ENCODE peak calls at places on chromosomes 11 and 22, in five cellular contexts. Z is body of pancreas, H is GM23338, M is lung, C is foreskin fibroblast. N is an unnamed sample.

GRCh38 chr11:126328444-126328843 is 24.6 kb downstream of the DCPS start:
- DNase-seq in Z (no peak), M (no peak), C (no peak), H (no peak), N (no peak)

GRCh38 chr11:31375866-31376265 is 6.2 kb downstream of the DNAJC24 start:
- DNase-seq in C (no peak), M (no peak), H (no peak), Z (no peak), N (no peak)

GRCh38 chr11:123390146-123390545 is 39.9 kb upstream of the GRAMD1B start:
- DNase-seq in C (no peak), Z (no peak), M (no peak), H (no peak), N (no peak)

GRCh38 chr11:126011220-126011619 is 51.4 kb downstream of the CDON start:
- DNase-seq in Z (no peak), C (no peak), M (no peak), H (no peak), N (no peak)

GRCh38 chr11:61362542-61362875 is 335 bp downstream of the TMEM138 start:
- DNase-seq in Z (peak), C (peak), H (peak), M (no peak), N (peak)

GRCh38 chr11:32101791-32102190 is 10.9 kb downstream of the RCN1 start:
- DNase-seq in C (no peak), Z (no peak), H (no peak), M (no peak), N (no peak)

GRCh38 chr11:118232659-118233058 is 7.8 kb upstream of the JAML start:
- DNase-seq in H (no peak), Z (no peak), C (no peak), M (no peak), N (no peak)

GRCh38 chr11:64284962-64285884 is at the start of gene GPR137:
- DNase-seq in Z (peak), C (peak), H (peak), M (peak), N (peak)

GRCh38 chr11:118913411-118914125 is 12.2 kb downstream of the BCL9L start:
- DNase-seq in H (no peak), Z (peak), C (no peak), M (no peak), N (no peak)

GRCh38 chr11:6321961-6322362 is 1.7 kb upstream of the CAVIN3 start:
- DNase-seq in C (peak), M (no peak), Z (no peak), H (peak), N (peak)

GRCh38 chr11:67120456-67120855 is 1.4 kb downstream of the KDM2A start:
- DNase-seq in M (no peak), C (no peak), H (no peak), Z (no peak), N (no peak)

GRCh38 chr11:1356007-1356435 is 33.7 kb upstream of the BRSK2 start:
- DNase-seq in M (no peak), H (no peak), C (no peak), Z (no peak), N (no peak)

GRCh38 chr11:46738887-46739286 is 19.9 kb downstream of the F2 start:
- DNase-seq in Z (no peak), H (peak), C (no peak), M (no peak), N (no peak)
- TF ChIP-seq CTCF in Z (no peak), H (no peak), C (no peak), M (no peak), N (no peak)

GRCh38 chr11:72583616-72584292 is 90.5 kb downstream of the PDE2A start:
- DNase-seq in Z (no peak), C (no peak), H (no peak), M (no peak), N (no peak)

GRCh38 chr11:72585762-72586590 is 88.2 kb downstream of the PDE2A start:
- DNase-seq in M (peak), C (peak), H (peak), Z (peak), N (peak)

GRCh38 chr11:72583177-72583553 is 91.1 kb downstream of the PDE2A start:
- DNase-seq in C (no peak), Z (no peak), H (no peak), M (no peak), N (no peak)

GRCh38 chr11:72584933-72585597 is 89.2 kb downstream of the PDE2A start:
- DNase-seq in H (no peak), M (no peak), C (no peak), Z (no peak), N (no peak)

GRCh38 chr11:72584293-72584921 is 89.8 kb downstream of the PDE2A start:
- DNase-seq in H (peak), C (peak), M (peak), Z (no peak), N (no peak)
- H3K4me3 ChIP-seq in H (peak), C (no peak), M (no peak), Z (no peak), N (no peak)

DNA sequence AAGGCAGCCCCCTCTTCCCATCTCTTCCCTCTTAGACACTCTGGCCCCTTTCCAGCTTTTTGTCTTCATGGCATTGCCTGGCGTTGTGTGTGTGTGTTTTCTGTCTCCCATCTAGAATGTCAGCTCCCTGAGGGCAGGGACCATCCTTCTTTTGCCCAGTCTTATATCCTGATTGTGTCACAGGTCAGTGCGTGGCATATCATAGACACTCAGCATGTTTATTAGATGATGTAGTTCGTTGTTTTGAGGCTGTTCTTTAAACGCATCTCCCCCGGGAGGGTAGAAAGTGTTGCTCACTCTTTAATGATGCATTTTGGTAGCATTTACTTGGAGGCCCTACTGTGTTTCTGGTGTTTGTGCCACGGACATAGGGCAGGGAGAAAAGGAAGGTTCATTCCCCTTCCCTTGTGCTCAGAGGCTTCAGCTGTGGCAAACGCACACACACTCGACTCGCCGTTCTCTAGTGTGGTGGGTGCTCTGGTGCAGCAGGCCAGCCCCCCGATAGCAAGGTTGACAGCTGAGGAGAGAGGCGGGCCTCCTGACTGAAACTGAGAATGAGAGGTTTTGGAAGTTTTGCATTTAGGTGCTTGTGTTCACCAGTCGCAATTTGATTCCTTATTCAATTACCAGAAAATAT is 60.2 kb downstream of the TNRC6B start:
- DNase-seq in H (no peak), C (peak), M (no peak), Z (no peak), N (no peak)
- TF ChIP-seq CTCF in H (no peak), C (no peak), M (no peak), Z (no peak), N (no peak)

GRCh38 chr11:43934359-43935130 is 7.9 kb upstream of the C11orf96 start:
- DNase-seq in H (no peak), C (no peak), M (no peak), Z (no peak), N (no peak)
- H3K4me3 ChIP-seq in H (no peak), C (no peak), M (no peak), Z (no peak), N (no peak)

DNA sequence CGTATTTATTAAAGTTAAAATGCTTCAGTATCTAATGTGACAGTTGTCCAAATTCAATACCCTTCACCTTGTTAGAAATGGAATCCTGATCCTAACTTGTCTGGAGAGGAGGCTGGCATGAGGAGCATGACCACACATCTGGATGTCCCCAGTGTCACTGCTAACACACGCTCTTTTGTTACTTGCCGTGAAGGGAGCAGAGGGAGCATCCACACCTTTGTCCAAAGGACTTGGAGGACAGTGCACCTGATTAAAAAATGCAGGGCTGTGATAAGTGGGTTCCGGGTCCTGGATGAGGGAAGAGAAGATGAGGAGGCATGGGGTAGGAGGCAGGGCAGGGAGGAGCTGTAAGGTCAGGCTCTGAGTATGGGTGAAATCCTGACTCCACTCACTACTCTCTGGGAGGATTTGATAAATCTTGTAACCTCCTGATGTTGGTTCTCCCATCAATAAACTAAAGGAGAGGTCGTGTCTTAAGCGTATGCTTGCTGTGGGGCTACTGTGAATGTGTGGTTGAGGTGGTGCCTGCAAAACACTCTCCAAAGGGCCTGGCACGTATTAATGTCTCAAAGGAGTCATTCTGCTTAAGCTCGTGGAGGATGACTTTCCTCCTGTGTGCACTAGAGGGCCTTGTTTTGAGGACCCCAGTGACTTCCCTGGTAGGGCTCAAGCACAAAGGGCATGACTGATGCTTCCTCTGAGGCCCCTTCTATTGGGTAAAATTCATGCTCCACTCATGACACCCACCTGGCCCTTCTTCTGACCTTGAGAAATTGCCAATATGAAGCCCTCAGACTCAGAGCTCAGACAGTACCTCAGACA is 16.8 kb upstream of the IGLL5 start:
- DNase-seq in H (peak), Z (no peak), C (no peak), M (no peak), N (no peak)
- TF ChIP-seq CTCF in H (peak), Z (no peak), C (no peak), M (no peak), N (no peak)

DNA sequence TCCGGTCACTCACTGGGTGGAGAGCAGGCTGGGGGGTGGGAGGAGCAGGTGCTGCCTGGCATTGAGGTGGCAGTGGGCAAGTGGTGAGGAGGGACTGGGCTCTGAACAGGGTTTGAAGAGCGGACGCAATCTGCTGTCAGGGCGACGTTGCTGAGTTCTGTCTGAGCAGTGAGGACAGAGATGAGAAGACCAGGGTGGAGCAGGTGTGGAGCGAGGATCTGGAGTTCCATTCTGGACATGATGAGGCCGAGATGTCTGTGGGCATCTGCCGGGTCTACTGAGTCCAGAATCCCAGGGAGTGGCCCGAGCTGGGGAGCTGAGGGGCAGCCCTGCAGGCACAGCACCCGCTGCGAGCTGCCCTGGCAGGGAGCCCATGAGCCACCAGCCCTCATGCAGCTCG is 2.2 kb upstream of the MOV10L1 start:
- DNase-seq in Z (no peak), C (no peak), M (no peak), H (no peak), N (no peak)
- H3K4me3 ChIP-seq in Z (no peak), C (no peak), M (no peak), H (no peak), N (no peak)

GRCh38 chr22:35431483-35432205 is 31.7 kb downstream of the MCM5 start:
- DNase-seq in H (no peak), M (no peak), Z (no peak), C (no peak), N (no peak)
- TF ChIP-seq CTCF in H (no peak), M (no peak), Z (no peak), C (peak), N (peak)

GRCh38 chr22:29072193-29072978 is 449 bp upstream of the KREMEN1 start:
- DNase-seq in C (peak), M (peak), H (peak), Z (peak), N (peak)

GRCh38 chr22:29072979-29073617 is at the start of gene KREMEN1:
- DNase-seq in H (no peak), Z (no peak), M (no peak), C (no peak), N (no peak)

GRCh38 chr22:29069476-29069875 is 3.4 kb upstream of the KREMEN1 start:
- DNase-seq in C (no peak), M (no peak), H (no peak), Z (no peak), N (no peak)

GRCh38 chr22:29070490-29070889 is 2.3 kb upstream of the KREMEN1 start:
- DNase-seq in M (no peak), H (no peak), C (no peak), Z (no peak), N (no peak)

GRCh38 chr22:29071261-29072045 is 1.4 kb upstream of the KREMEN1 start:
- DNase-seq in M (no peak), C (peak), Z (peak), H (peak), N (peak)
- H3K4me3 ChIP-seq in M (no peak), C (peak), Z (no peak), H (peak), N (peak)

GRCh38 chr11:75441804-75442132 is 8.8 kb upstream of the KLHL35 start:
- DNase-seq in H (no peak), Z (no peak), M (no peak), C (no peak), N (no peak)
- TF ChIP-seq CTCF in H (no peak), Z (no peak), M (no peak), C (no peak), N (no peak)